ENCODE peak calls at places on chromosomes 5 and 9, in six cellular contexts. F, W, H, C, E and N are unnamed samples.

GRCh38 chr9:119313846-119314245 is 55.4 kb downstream of the BRINP1 start:
- DNase-seq in H (no peak), C (no peak), E (no peak), F (no peak), W (no peak), N (no peak)

GRCh38 chr5:56817306-56817986 is 2.1 kb downstream of the MAP3K1 start:
- DNase-seq in H (no peak), E (no peak), C (no peak), W (no peak), F (no peak), N (no peak)

GRCh38 chr9:130265431-130266235 is at the start of gene HMCN2:
- DNase-seq in C (no peak), H (peak; percentile 27), W (no peak), E (no peak), F (peak; percentile 28), N (no peak)

GRCh38 chr5:14590949-14591348 is 9.4 kb downstream of the OTULINL start:
- DNase-seq in E (no peak), F (no peak), W (no peak), H (no peak), C (no peak), N (no peak)

GRCh38 chr9:96139592-96140251 is 162.3 kb downstream of the HSD17B3 start:
- DNase-seq in W (no peak), F (peak; percentile 88), C (peak; percentile 97), E (no peak), H (peak; percentile 97), N (no peak)

GRCh38 chr9:106798021-106798799 is 64.8 kb upstream of the ZNF462 start:
- DNase-seq in W (no peak), H (no peak), F (no peak), C (no peak), E (no peak), N (no peak)

GRCh38 chr9:116749176-116749575 is 62.1 kb downstream of the TRIM32 start:
- DNase-seq in C (no peak), E (no peak), W (no peak), F (no peak), H (no peak), N (no peak)

GRCh38 chr5:2266668-2267240 is 384.0 kb upstream of the IRX4 start:
- DNase-seq in F (no peak), E (no peak), C (no peak), W (no peak), H (no peak), N (no peak)

GRCh38 chr9:108720191-108720642 is 135.6 kb downstream of the ACTL7B start:
- DNase-seq in E (no peak), C (no peak), H (no peak), W (no peak), F (no peak), N (no peak)

GRCh38 chr9:16753256-16753655 is 117.2 kb downstream of the BNC2 start:
- DNase-seq in W (no peak), F (no peak), H (no peak), C (no peak), E (no peak), N (no peak)

GRCh38 chr5:90503596-90503995 is 25.8 kb downstream of the LYSMD3 start:
- DNase-seq in F (no peak), E (no peak), C (no peak), W (no peak), H (no peak), N (no peak)

GRCh38 chr9:117153021-117153420 is 261.8 kb downstream of the ASTN2 start:
- DNase-seq in C (no peak), E (no peak), W (no peak), F (no peak), H (peak; percentile 43), N (no peak)

GRCh38 chr9:88742483-88742882 is 207.5 kb downstream of the NXNL2 start:
- DNase-seq in E (no peak), F (no peak), W (no peak), H (peak; percentile 76), C (peak; percentile 91), N (no peak)

GRCh38 chr9:110691002-110691549 is 22.5 kb downstream of the MUSK start:
- DNase-seq in E (no peak), H (peak; percentile 38), C (no peak), F (no peak), W (no peak), N (no peak)

GRCh38 chr9:130768265-130768664 is 66.8 kb upstream of the ABL1 start:
- DNase-seq in W (no peak), C (no peak), E (no peak), H (peak; percentile 43), F (no peak), N (no peak)

GRCh38 chr9:114507726-114508125 is 2.5 kb upstream of the WHRN start:
- DNase-seq in C (no peak), F (peak; percentile 36), H (peak; percentile 30), W (no peak), E (no peak), N (no peak)

GRCh38 chr9:92714787-92715487 is 45.0 kb upstream of the IPPK start:
- DNase-seq in F (no peak), H (no peak), E (no peak), W (no peak), C (no peak), N (no peak)

GRCh38 chr5:150302301-150303069 is at the start of gene ARSI:
- DNase-seq in E (no peak), W (no peak), C (no peak), H (peak; percentile 51), F (no peak), N (no peak)

GRCh38 chr5:179870952-179871351 is 12.3 kb upstream of the MRNIP start:
- DNase-seq in W (no peak), C (no peak), H (no peak), E (no peak), F (no peak), N (no peak)

GRCh38 chr5:173010021-173010420 is 26.4 kb downstream of the ATP6V0E1 start:
- DNase-seq in E (no peak), H (peak; percentile 62), W (no peak), C (no peak), F (no peak), N (no peak)

GRCh38 chr9:84170521-84171141 is 169.9 kb downstream of the SLC28A3 start:
- DNase-seq in W (peak; percentile 72), H (peak; percentile 97), E (no peak), C (peak; percentile 84), F (no peak), N (no peak)

GRCh38 chr5:38433160-38433861 is 123.1 kb downstream of the LIFR start:
- DNase-seq in C (no peak), W (no peak), E (no peak), H (peak; percentile 79), F (no peak), N (no peak)

GRCh38 chr5:171571663-171572062 is 152.2 kb downstream of the FGF18 start:
- DNase-seq in H (peak; percentile 76), C (peak; percentile 76), F (no peak), E (no peak), W (no peak), N (peak; percentile 25)

GRCh38 chr9:112601646-112602045 is 115.0 kb downstream of the KIAA1958 start:
- DNase-seq in F (no peak), H (peak; percentile 56), C (no peak), E (no peak), W (no peak), N (no peak)

GRCh38 chr9:2127486-2127885 is 112.3 kb downstream of the SMARCA2 start:
- DNase-seq in C (no peak), H (peak; percentile 55), W (no peak), F (no peak), E (no peak), N (no peak)

GRCh38 chr5:135320718-135321484 is 78.1 kb downstream of the MACROH2A1 start:
- DNase-seq in W (no peak), F (no peak), E (no peak), H (no peak), C (no peak), N (no peak)

GRCh38 chr5:77946381-77947050 is 170.4 kb upstream of the TBCA start:
- DNase-seq in E (no peak), F (peak; percentile 68), H (no peak), W (peak; percentile 7), C (no peak), N (no peak)

GRCh38 chr5:111697215-111697614 is 59.8 kb downstream of the NREP start:
- DNase-seq in H (peak; percentile 19), W (no peak), C (no peak), F (peak; percentile 66), E (no peak), N (peak; percentile 57)

GRCh38 chr5:62306494-62307363 is 723 bp downstream of the KIF2A start:
- DNase-seq in E (no peak), W (no peak), C (peak; percentile 22), H (peak; percentile 47), F (no peak), N (no peak)

GRCh38 chr5:106172681-106173532 is 1497.8 kb downstream of the EFNA5 start:
- DNase-seq in E (no peak), C (no peak), F (no peak), W (no peak), H (peak; percentile 54), N (no peak)

GRCh38 chr5:80860934-80861613 is 99.1 kb upstream of the RASGRF2 start:
- DNase-seq in H (peak; percentile 63), E (no peak), C (no peak), F (no peak), W (no peak), N (no peak)

GRCh38 chr5:14297697-14298096 is 154.6 kb downstream of the TRIO start:
- DNase-seq in E (no peak), H (no peak), C (no peak), W (no peak), F (no peak), N (no peak)

GRCh38 chr9:95349109-95350038 is 31.9 kb upstream of the FANCC start:
- DNase-seq in C (no peak), F (no peak), E (no peak), H (no peak), W (no peak), N (no peak)

GRCh38 chr5:168656633-168657032 is 77.5 kb upstream of the PANK3 start:
- DNase-seq in F (peak; percentile 29), C (peak; percentile 56), H (peak; percentile 28), E (no peak), W (peak; percentile 31), N (no peak)

GRCh38 chr5:177426566-177427210 is at the start of gene GRK6:
- DNase-seq in F (no peak), E (peak; percentile 42), H (no peak), W (no peak), C (no peak), N (no peak)